ENCODE peak calls at places on chromosomes 2 and 18, in seven cellular contexts. D, N, P, T, B, Y and X are unnamed samples.

GRCh38 chr2:12456293-12457151 is 260.2 kb upstream of the TRIB2 start:
- DNase-seq in P (peak), Y (peak), N (peak), B (peak), D (peak), T (peak), X (peak)

GRCh38 chr2:151350579-151351195 is 6.7 kb upstream of the TNFAIP6 start:
- DNase-seq in P (no peak), N (no peak), D (no peak), Y (no peak), T (no peak), B (peak), X (no peak)

GRCh38 chr2:231347081-231347480 is 48.4 kb upstream of the B3GNT7 start:
- DNase-seq in Y (no peak), T (no peak), D (no peak), B (no peak), N (no peak), P (no peak), X (no peak)

GRCh38 chr2:166239548-166239947 is 111.7 kb upstream of the SCN1A start:
- DNase-seq in B (peak), D (no peak), T (peak), N (no peak), Y (no peak), P (no peak), X (peak)

GRCh38 chr2:101983928-101984327 is 7.8 kb upstream of the IL1R2 start:
- DNase-seq in B (no peak), D (no peak), P (no peak), N (no peak), Y (no peak), T (no peak), X (no peak)

GRCh38 chr2:25285265-25286024 is 56.3 kb downstream of the DNMT3A start:
- DNase-seq in P (no peak), Y (no peak), N (no peak), D (no peak), T (no peak), B (no peak), X (no peak)

GRCh38 chr2:127464470-127465257 is 46.4 kb downstream of the PROC start:
- DNase-seq in D (no peak), Y (no peak), B (no peak), T (no peak), N (no peak), P (no peak), X (no peak)

GRCh38 chr2:207223051-207223450 is 57.3 kb upstream of the KLF7 start:
- DNase-seq in Y (peak), D (no peak), B (peak), P (no peak), T (peak), N (no peak), X (peak)

GRCh38 chr2:232485757-232486557 is 1.7 kb downstream of the ECEL1 start:
- DNase-seq in N (peak), B (no peak), Y (no peak), T (no peak), P (peak), D (no peak), X (no peak)

GRCh38 chr18:74604774-74605173 is 7.1 kb downstream of the ZNF407 start:
- DNase-seq in N (no peak), B (no peak), D (no peak), T (no peak), Y (no peak), P (no peak), X (no peak)

GRCh38 chr2:36357506-36358316 is 2.1 kb downstream of the CRIM1 start:
- DNase-seq in N (peak), P (peak), Y (peak), D (peak), T (peak), B (peak), X (peak)

GRCh38 chr2:36360834-36361233 is 5.3 kb downstream of the CRIM1 start:
- DNase-seq in P (no peak), T (no peak), Y (no peak), N (no peak), D (no peak), B (no peak), X (no peak)

GRCh38 chr2:36360063-36360462 is 4.5 kb downstream of the CRIM1 start:
- DNase-seq in D (no peak), B (no peak), N (no peak), Y (no peak), T (no peak), P (no peak), X (no peak)

GRCh38 chr2:36358317-36358659 is 2.7 kb downstream of the CRIM1 start:
- DNase-seq in D (no peak), Y (no peak), N (no peak), P (no peak), T (no peak), B (peak), X (no peak)

GRCh38 chr2:36359006-36359580 is 3.5 kb downstream of the CRIM1 start:
- DNase-seq in Y (no peak), P (no peak), N (no peak), B (peak), D (no peak), T (no peak), X (no peak)
- H3K4me3 ChIP-seq in Y (no peak), P (peak), N (peak), B (peak), D (no peak), T (peak), X (peak)

GRCh38 chr18:45738660-45739059 is 14.7 kb downstream of the SLC14A1 start:
- DNase-seq in T (no peak), P (no peak), D (no peak), Y (no peak), N (no peak), B (no peak), X (no peak)
- TF ChIP-seq CTCF in T (no peak), P (no peak), D (no peak), Y (no peak), N (no peak), B (no peak), X (peak)

GRCh38 chr2:239200646-239201530 is 199.9 kb downstream of the HDAC4 start:
- DNase-seq in B (no peak), Y (no peak), D (no peak), T (no peak), P (no peak), N (peak), X (no peak)
- H3K4me3 ChIP-seq in B (no peak), Y (no peak), D (no peak), T (no peak), P (peak), N (no peak), X (no peak)

GRCh38 chr2:43270930-43271615 is 44.7 kb upstream of the ZFP36L2 start:
- DNase-seq in T (no peak), Y (no peak), B (peak), P (no peak), D (no peak), N (peak), X (no peak)
- TF ChIP-seq CTCF in T (no peak), Y (no peak), B (peak), P (no peak), D (no peak), N (no peak), X (peak)

DNA sequence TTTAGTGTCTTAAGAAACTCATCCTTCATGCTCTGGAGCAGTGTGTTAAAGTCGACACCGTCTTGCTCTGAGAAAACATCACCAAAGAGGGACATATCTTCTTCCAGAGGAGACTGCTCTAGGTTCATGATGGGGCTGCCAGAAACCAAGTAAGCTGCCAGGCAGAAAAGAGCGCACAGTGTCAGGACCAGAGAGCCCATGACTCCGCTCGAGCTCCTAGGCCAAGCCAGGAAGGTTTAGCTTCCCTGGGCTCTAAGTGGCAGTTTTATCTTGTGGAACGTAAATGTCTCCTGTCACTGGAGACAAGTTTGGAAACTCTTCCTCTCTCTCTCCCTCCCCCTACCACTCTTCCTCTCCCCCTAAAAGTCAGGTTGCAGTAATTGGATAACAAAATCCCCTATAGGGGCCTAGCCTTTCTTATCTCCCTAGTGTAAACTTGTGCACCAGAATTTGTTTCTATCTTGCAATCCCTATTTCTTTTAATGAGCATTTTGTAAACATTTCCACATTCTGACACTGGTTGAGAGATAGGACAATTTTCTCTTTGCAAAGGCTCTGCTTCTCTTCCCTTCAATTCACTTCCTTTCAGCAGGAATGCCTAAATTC is at the start of gene BMP10:
- DNase-seq in B (no peak), P (no peak), N (no peak), D (no peak), T (no peak), Y (no peak), X (no peak)
- H3K4me3 ChIP-seq in B (no peak), P (no peak), N (no peak), D (no peak), T (no peak), Y (no peak), X (no peak)

DNA sequence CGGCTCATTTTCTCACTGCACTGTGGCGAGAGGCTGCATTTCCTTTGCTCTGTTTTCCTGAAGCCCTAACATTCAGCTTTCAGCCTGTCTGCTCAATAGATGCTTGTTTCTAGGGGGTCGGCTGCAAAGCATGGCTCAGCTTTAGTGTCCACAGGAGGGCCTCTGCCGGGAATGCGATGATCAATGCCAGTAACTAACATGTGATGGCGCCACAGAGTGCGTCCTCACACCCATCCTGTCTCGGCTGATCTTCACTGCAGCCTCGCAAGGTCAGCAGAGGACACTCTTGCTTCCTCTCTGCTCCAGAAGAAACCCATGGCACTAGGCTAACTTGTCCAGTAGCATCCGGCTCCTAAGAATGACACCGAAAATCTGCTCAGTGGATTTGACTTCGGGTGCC is 156.4 kb upstream of the PXDN start:
- DNase-seq in P (no peak), Y (no peak), T (no peak), N (no peak), B (no peak), D (no peak), X (no peak)
- TF ChIP-seq CTCF in P (no peak), Y (no peak), T (no peak), N (no peak), B (no peak), D (no peak), X (no peak)

DNA sequence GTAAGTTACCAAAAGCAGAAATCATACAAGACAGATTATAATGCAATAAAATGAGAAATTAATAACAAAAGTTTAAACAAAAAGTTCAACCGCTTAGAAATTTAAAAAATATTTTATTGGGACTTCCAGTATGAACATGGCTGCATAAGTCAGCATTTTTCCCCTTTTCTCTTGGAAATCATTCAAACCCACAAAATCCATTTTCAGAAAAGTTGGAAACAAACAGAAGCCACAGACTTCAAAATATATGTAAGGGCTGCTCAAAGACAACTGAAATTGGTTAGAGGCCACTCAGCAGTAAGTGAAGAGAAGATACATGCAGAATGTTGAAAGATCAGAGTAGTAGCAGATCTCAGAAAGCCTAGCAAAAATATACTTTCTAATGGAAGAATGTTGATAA is 194.0 kb downstream of the DYSF start:
- DNase-seq in T (no peak), P (no peak), N (no peak), D (no peak), Y (no peak), B (no peak), X (no peak)
- H3K4me3 ChIP-seq in T (no peak), P (no peak), N (no peak), D (no peak), Y (no peak), B (no peak), X (no peak)

DNA sequence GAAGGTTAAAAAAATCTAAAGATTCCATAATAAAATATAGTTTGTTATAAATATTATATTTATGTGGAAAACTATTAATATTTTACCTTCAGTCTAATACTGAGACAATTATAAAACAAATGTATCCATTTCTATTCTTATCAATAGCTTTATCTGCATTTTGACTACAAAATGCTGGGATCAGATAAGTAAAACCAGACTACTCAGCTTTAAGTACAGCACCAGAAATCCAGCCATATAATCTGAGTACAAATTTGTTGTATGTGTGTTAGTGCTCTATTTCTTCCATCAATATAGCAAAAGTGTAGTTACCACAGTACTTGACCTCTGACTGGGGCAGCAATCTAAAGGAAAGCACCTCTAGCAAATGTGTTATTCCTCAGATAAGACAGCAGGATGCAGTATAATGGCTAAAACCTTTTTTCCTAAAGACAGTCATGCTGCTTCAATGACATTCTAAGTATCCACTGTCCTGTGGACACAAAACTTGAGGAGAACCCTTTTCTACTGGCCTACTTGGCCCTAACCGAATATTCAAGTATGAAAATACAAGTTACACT is 68.1 kb downstream of the OLA1 start:
- DNase-seq in P (no peak), B (peak), D (no peak), N (no peak), Y (no peak), T (no peak), X (no peak)
- TF ChIP-seq CTCF in P (no peak), B (peak), D (no peak), N (no peak), Y (no peak), T (no peak), X (no peak)

DNA sequence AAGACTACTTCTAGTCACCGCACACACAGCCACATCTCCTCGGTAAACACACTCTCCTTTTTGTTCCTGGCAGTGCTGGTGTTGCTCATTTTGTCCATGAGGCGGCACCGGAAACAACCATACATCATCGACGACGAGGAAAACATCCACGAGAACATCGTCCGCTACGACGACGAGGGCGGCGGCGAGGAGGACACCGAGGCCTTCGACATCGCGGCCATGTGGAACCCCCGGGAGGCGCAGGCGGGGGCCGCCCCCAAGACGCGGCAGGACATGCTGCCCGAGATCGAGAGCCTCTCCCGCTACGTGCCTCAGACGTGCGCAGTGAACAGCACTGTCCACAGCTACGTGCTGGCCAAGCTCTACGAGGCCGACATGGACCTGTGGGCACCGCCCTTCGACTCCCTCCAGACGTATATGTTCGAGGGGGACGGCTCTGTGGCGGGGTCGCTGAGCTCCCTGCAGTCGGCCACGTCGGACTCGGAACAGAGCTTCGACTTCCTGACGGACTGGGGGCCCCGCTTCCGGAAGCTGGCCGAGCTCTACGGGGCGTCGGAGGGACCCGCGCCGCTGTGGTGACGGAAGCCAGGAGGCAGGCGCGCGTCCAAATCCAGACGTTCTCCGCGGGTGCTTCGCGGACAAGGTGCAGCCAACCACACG is 221.0 kb downstream of the CDH20 start:
- DNase-seq in T (no peak), N (no peak), B (no peak), D (peak), Y (no peak), P (no peak), X (no peak)
- H3K4me3 ChIP-seq in T (no peak), N (no peak), B (no peak), D (peak), Y (no peak), P (peak), X (no peak)

DNA sequence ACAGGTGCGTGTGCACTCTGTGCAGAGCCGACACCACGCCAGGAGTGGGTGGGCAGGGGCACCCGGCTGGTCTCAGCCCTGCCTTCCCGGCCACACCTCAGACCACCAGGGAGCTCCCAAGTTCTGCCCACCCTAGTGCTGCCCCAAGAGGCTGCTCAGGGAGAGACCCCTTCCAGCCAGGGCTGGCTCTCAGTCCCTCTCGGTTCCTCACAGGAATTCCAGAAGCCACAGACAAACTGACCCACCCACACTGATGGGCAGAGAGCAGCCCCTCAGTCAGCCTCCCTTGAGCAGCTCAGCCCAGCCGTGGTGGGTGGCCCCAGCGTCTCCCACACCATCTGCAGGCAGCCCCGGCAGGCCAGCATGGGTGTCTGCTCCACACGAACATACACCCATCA is 33.8 kb downstream of the GPC1 start:
- DNase-seq in T (no peak), D (no peak), Y (no peak), B (no peak), N (no peak), P (peak), X (no peak)
- TF ChIP-seq CTCF in T (no peak), D (no peak), Y (no peak), B (no peak), N (no peak), P (no peak), X (no peak)